ENCODE peak calls at places on chromosomes 11 and 22, in ten cellular contexts. One of them, this sample, is unnamed.

GRCh38 chr11:9280655-9281301 is 15.6 kb upstream of the DENND5A start:
- DNase-seq in bronchial epithelial cell: peak; percentile 41
- DNase-seq in progenitor cell of endocrine pancreas: no peak
- DNase-seq in mucosa of descending colon: peak; percentile 72
- DNase-seq in dorsolateral prefrontal cortex: no peak
- DNase-seq in HFF-Myc: no peak
- DNase-seq in CD8-positive, alpha-beta T cell: peak; percentile 65
- DNase-seq in CD4-positive, alpha-beta T cell: no peak
- DNase-seq in heart right ventricle: no peak
- DNase-seq in nephron progenitor cell: no peak
- DNase-seq in this sample: peak; percentile 78

GRCh38 chr11:126862664-126863247 is 137.8 kb downstream of the KIRREL3 start:
- DNase-seq in bronchial epithelial cell: no peak
- DNase-seq in progenitor cell of endocrine pancreas: no peak
- DNase-seq in mucosa of descending colon: no peak
- DNase-seq in dorsolateral prefrontal cortex: no peak
- DNase-seq in HFF-Myc: no peak
- DNase-seq in CD8-positive, alpha-beta T cell: no peak
- DNase-seq in CD4-positive, alpha-beta T cell: no peak
- DNase-seq in heart right ventricle: no peak
- DNase-seq in nephron progenitor cell: no peak
- DNase-seq in this sample: peak; percentile 22

GRCh38 chr11:84408946-84409411 is 1122.8 kb upstream of the CCDC90B start:
- DNase-seq in bronchial epithelial cell: peak; percentile 33
- DNase-seq in progenitor cell of endocrine pancreas: no peak
- DNase-seq in mucosa of descending colon: no peak
- DNase-seq in dorsolateral prefrontal cortex: no peak
- DNase-seq in HFF-Myc: no peak
- DNase-seq in CD8-positive, alpha-beta T cell: no peak
- DNase-seq in CD4-positive, alpha-beta T cell: no peak
- DNase-seq in heart right ventricle: no peak
- DNase-seq in nephron progenitor cell: no peak
- DNase-seq in this sample: peak; percentile 10

GRCh38 chr11:121255473-121256125 is 37.0 kb upstream of the SC5D start:
- DNase-seq in bronchial epithelial cell: no peak
- DNase-seq in progenitor cell of endocrine pancreas: no peak
- DNase-seq in mucosa of descending colon: no peak
- DNase-seq in dorsolateral prefrontal cortex: no peak
- DNase-seq in HFF-Myc: no peak
- DNase-seq in CD8-positive, alpha-beta T cell: no peak
- DNase-seq in CD4-positive, alpha-beta T cell: no peak
- DNase-seq in heart right ventricle: no peak
- DNase-seq in nephron progenitor cell: no peak
- DNase-seq in this sample: no peak

GRCh38 chr22:29004647-29005371 is 56.8 kb downstream of the C22orf31 start:
- DNase-seq in bronchial epithelial cell: peak; percentile 5
- DNase-seq in progenitor cell of endocrine pancreas: peak; percentile 14
- DNase-seq in mucosa of descending colon: peak; percentile 66
- DNase-seq in dorsolateral prefrontal cortex: peak; percentile 21
- DNase-seq in HFF-Myc: no peak
- DNase-seq in CD8-positive, alpha-beta T cell: no peak
- DNase-seq in CD4-positive, alpha-beta T cell: no peak
- DNase-seq in heart right ventricle: peak; percentile 20
- DNase-seq in nephron progenitor cell: peak; percentile 55
- DNase-seq in this sample: peak; percentile 88

GRCh38 chr11:96337541-96338530 is 5.2 kb downstream of the MAML2 start:
- DNase-seq in bronchial epithelial cell: no peak
- DNase-seq in progenitor cell of endocrine pancreas: no peak
- DNase-seq in mucosa of descending colon: peak; percentile 37
- DNase-seq in dorsolateral prefrontal cortex: no peak
- DNase-seq in HFF-Myc: no peak
- DNase-seq in CD8-positive, alpha-beta T cell: peak; percentile 51
- DNase-seq in CD4-positive, alpha-beta T cell: no peak
- DNase-seq in heart right ventricle: no peak
- DNase-seq in nephron progenitor cell: no peak
- DNase-seq in this sample: peak; percentile 49

GRCh38 chr11:75339685-75340409 is 11.6 kb downstream of the ARRB1 start:
- DNase-seq in bronchial epithelial cell: no peak
- DNase-seq in progenitor cell of endocrine pancreas: no peak
- DNase-seq in mucosa of descending colon: no peak
- DNase-seq in dorsolateral prefrontal cortex: no peak
- DNase-seq in HFF-Myc: no peak
- DNase-seq in CD8-positive, alpha-beta T cell: no peak
- DNase-seq in CD4-positive, alpha-beta T cell: no peak
- DNase-seq in heart right ventricle: no peak
- DNase-seq in nephron progenitor cell: no peak
- DNase-seq in this sample: no peak

GRCh38 chr11:35683728-35684339 is 21.3 kb downstream of the TRIM44 start:
- DNase-seq in bronchial epithelial cell: peak; percentile 49
- DNase-seq in progenitor cell of endocrine pancreas: no peak
- DNase-seq in mucosa of descending colon: no peak
- DNase-seq in dorsolateral prefrontal cortex: no peak
- DNase-seq in HFF-Myc: no peak
- DNase-seq in CD8-positive, alpha-beta T cell: no peak
- DNase-seq in CD4-positive, alpha-beta T cell: no peak
- DNase-seq in heart right ventricle: no peak
- DNase-seq in nephron progenitor cell: no peak
- DNase-seq in this sample: no peak

GRCh38 chr11:64864473-64865285 is 13.7 kb downstream of the EHD1 start:
- DNase-seq in bronchial epithelial cell: no peak
- DNase-seq in progenitor cell of endocrine pancreas: no peak
- DNase-seq in mucosa of descending colon: peak; percentile 46
- DNase-seq in dorsolateral prefrontal cortex: peak; percentile 39
- DNase-seq in HFF-Myc: no peak
- DNase-seq in CD8-positive, alpha-beta T cell: no peak
- DNase-seq in CD4-positive, alpha-beta T cell: no peak
- DNase-seq in heart right ventricle: peak; percentile 79
- DNase-seq in nephron progenitor cell: no peak
- DNase-seq in this sample: peak; percentile 46

GRCh38 chr11:125075242-125075625 is 12.1 kb downstream of the SLC37A2 start:
- DNase-seq in bronchial epithelial cell: no peak
- DNase-seq in progenitor cell of endocrine pancreas: no peak
- DNase-seq in mucosa of descending colon: no peak
- DNase-seq in dorsolateral prefrontal cortex: no peak
- DNase-seq in HFF-Myc: no peak
- DNase-seq in CD8-positive, alpha-beta T cell: no peak
- DNase-seq in CD4-positive, alpha-beta T cell: no peak
- DNase-seq in heart right ventricle: no peak
- DNase-seq in nephron progenitor cell: no peak
- DNase-seq in this sample: no peak

GRCh38 chr22:20437253-20438065 is at the start of gene SCARF2:
- DNase-seq in bronchial epithelial cell: no peak
- DNase-seq in progenitor cell of endocrine pancreas: peak; percentile 63
- DNase-seq in mucosa of descending colon: peak; percentile 33
- DNase-seq in dorsolateral prefrontal cortex: no peak
- DNase-seq in HFF-Myc: no peak
- DNase-seq in CD8-positive, alpha-beta T cell: no peak
- DNase-seq in CD4-positive, alpha-beta T cell: no peak
- DNase-seq in heart right ventricle: peak; percentile 71
- DNase-seq in nephron progenitor cell: peak; percentile 85
- DNase-seq in this sample: peak; percentile 83

GRCh38 chr11:103529217-103529684 is 420.0 kb downstream of the DYNC2H1 start:
- DNase-seq in bronchial epithelial cell: peak; percentile 89
- DNase-seq in progenitor cell of endocrine pancreas: no peak
- DNase-seq in mucosa of descending colon: no peak
- DNase-seq in dorsolateral prefrontal cortex: no peak
- DNase-seq in HFF-Myc: peak; percentile 37
- DNase-seq in CD8-positive, alpha-beta T cell: no peak
- DNase-seq in CD4-positive, alpha-beta T cell: no peak
- DNase-seq in heart right ventricle: no peak
- DNase-seq in nephron progenitor cell: no peak
- DNase-seq in this sample: peak; percentile 43

GRCh38 chr11:103530257-103530656 is 421.0 kb downstream of the DYNC2H1 start:
- DNase-seq in bronchial epithelial cell: no peak
- DNase-seq in progenitor cell of endocrine pancreas: no peak
- DNase-seq in mucosa of descending colon: no peak
- DNase-seq in dorsolateral prefrontal cortex: no peak
- DNase-seq in HFF-Myc: no peak
- DNase-seq in CD8-positive, alpha-beta T cell: no peak
- DNase-seq in CD4-positive, alpha-beta T cell: no peak
- DNase-seq in heart right ventricle: no peak
- DNase-seq in nephron progenitor cell: no peak
- DNase-seq in this sample: no peak

GRCh38 chr11:103525069-103525468 is 415.8 kb downstream of the DYNC2H1 start:
- DNase-seq in bronchial epithelial cell: peak; percentile 90
- DNase-seq in progenitor cell of endocrine pancreas: no peak
- DNase-seq in mucosa of descending colon: no peak
- DNase-seq in dorsolateral prefrontal cortex: no peak
- DNase-seq in HFF-Myc: peak; percentile 50
- DNase-seq in CD8-positive, alpha-beta T cell: no peak
- DNase-seq in CD4-positive, alpha-beta T cell: no peak
- DNase-seq in heart right ventricle: no peak
- DNase-seq in nephron progenitor cell: no peak
- DNase-seq in this sample: no peak

GRCh38 chr11:103528046-103528445 is 418.8 kb downstream of the DYNC2H1 start:
- DNase-seq in bronchial epithelial cell: peak; percentile 86
- DNase-seq in progenitor cell of endocrine pancreas: no peak
- DNase-seq in mucosa of descending colon: no peak
- DNase-seq in dorsolateral prefrontal cortex: no peak
- DNase-seq in HFF-Myc: no peak
- DNase-seq in CD8-positive, alpha-beta T cell: no peak
- DNase-seq in CD4-positive, alpha-beta T cell: no peak
- DNase-seq in heart right ventricle: no peak
- DNase-seq in nephron progenitor cell: no peak
- DNase-seq in this sample: no peak

DNA sequence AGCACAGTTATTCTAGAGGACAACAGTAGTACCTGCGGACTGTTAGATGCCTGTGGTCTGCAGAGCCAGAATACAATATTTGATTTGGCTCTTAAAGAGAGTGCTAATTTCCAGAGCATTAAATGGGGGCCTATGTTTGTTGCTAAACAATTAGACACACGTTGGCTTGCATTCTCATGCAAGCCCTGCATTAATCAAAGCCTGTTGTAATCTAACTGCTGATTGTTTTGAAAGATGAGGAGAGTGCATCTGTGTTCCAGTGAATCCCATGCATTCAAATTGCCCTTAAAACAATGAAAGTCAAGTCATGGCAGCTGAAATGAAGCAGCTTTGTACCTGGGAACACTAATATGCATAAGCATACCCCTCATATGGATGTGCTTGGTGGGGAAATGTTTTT is 419.4 kb downstream of the DYNC2H1 start:
- DNase-seq in bronchial epithelial cell: no peak
- DNase-seq in progenitor cell of endocrine pancreas: no peak
- DNase-seq in mucosa of descending colon: no peak
- DNase-seq in dorsolateral prefrontal cortex: no peak
- DNase-seq in HFF-Myc: no peak
- DNase-seq in CD8-positive, alpha-beta T cell: no peak
- DNase-seq in CD4-positive, alpha-beta T cell: no peak
- DNase-seq in heart right ventricle: no peak
- DNase-seq in nephron progenitor cell: no peak
- DNase-seq in this sample: no peak
- TF ChIP-seq CTCF in bronchial epithelial cell: no peak
- TF ChIP-seq CTCF in progenitor cell of endocrine pancreas: no peak
- TF ChIP-seq CTCF in mucosa of descending colon: no peak
- TF ChIP-seq CTCF in dorsolateral prefrontal cortex: no peak
- TF ChIP-seq CTCF in HFF-Myc: no peak
- TF ChIP-seq CTCF in CD8-positive, alpha-beta T cell: no peak
- TF ChIP-seq CTCF in CD4-positive, alpha-beta T cell: no peak
- TF ChIP-seq CTCF in heart right ventricle: no peak
- TF ChIP-seq CTCF in nephron progenitor cell: no peak
- TF ChIP-seq CTCF in this sample: no peak

DNA sequence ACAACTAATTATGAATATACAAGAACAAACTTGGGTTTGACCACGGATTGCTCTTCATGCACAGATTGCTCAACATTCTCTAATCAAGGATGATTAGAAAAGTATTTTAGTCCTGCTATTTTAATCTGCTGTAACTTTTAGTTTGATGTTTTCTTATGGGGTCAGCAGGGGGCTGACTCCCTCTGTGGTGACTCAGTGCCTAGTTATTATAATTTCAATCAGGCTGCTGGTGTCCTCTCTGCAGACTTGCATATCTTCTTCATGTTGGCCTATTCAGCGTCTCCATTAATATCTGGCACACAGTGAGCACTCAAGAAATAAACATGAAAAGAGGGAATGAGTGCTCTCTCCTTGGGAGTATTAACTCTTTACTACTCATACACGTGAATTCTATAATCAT is 223.8 kb upstream of the DDI1 start:
- DNase-seq in bronchial epithelial cell: no peak
- DNase-seq in progenitor cell of endocrine pancreas: no peak
- DNase-seq in mucosa of descending colon: no peak
- DNase-seq in dorsolateral prefrontal cortex: no peak
- DNase-seq in HFF-Myc: no peak
- DNase-seq in CD8-positive, alpha-beta T cell: no peak
- DNase-seq in CD4-positive, alpha-beta T cell: no peak
- DNase-seq in heart right ventricle: no peak
- DNase-seq in nephron progenitor cell: no peak
- DNase-seq in this sample: peak; percentile 15
- TF ChIP-seq CTCF in bronchial epithelial cell: no peak
- TF ChIP-seq CTCF in progenitor cell of endocrine pancreas: no peak
- TF ChIP-seq CTCF in mucosa of descending colon: no peak
- TF ChIP-seq CTCF in dorsolateral prefrontal cortex: no peak
- TF ChIP-seq CTCF in HFF-Myc: no peak
- TF ChIP-seq CTCF in CD8-positive, alpha-beta T cell: no peak
- TF ChIP-seq CTCF in CD4-positive, alpha-beta T cell: no peak
- TF ChIP-seq CTCF in heart right ventricle: no peak
- TF ChIP-seq CTCF in nephron progenitor cell: no peak
- TF ChIP-seq CTCF in this sample: no peak

DNA sequence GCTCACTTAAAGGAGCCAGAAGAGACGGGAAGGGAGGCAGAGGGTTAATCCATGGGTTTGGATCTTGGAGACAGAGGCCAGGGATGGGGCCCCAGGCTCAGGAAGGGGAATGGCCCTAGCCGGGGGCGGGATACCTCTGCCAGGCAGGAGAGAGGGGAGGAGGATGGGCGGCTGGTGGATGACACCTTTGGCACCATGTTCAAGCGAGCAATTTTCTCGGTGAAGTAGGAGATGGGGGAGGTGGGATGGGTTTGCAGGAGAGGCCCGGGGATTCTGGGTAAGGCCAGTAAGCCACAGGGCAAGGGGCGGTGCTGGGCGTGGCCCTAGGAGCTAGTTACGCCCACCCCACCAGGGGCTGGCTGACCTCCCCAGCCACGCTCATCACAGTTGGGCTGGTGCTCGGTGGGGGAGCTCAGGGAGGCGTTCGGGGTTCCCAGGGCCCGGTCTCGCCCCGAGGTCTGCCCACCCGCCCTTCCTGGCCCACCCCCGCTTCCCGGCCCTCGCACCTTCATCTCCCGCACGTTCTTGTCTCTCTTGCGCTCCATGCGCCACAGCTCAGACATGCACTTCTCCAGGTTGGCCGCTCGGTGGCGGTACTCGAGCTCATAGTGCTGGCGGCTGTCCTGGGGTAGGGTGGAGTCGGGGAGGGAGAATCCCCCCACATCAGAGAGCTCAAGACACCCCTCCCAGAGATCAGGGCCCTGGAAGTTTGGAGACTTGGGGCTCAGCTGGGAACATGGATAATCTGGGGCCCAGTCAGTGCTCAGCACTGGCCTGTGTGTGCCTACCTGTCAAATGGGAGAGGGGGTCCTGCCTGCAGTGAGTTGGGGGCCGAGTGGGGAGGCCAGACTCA is 12.7 kb downstream of the BAIAP2L2 start:
- DNase-seq in bronchial epithelial cell: no peak
- DNase-seq in progenitor cell of endocrine pancreas: no peak
- DNase-seq in mucosa of descending colon: no peak
- DNase-seq in dorsolateral prefrontal cortex: no peak
- DNase-seq in HFF-Myc: no peak
- DNase-seq in CD8-positive, alpha-beta T cell: no peak
- DNase-seq in CD4-positive, alpha-beta T cell: no peak
- DNase-seq in heart right ventricle: no peak
- DNase-seq in nephron progenitor cell: peak; percentile 76
- DNase-seq in this sample: peak; percentile 52
- TF ChIP-seq CTCF in bronchial epithelial cell: peak; percentile 47
- TF ChIP-seq CTCF in progenitor cell of endocrine pancreas: peak; percentile 49
- TF ChIP-seq CTCF in mucosa of descending colon: no peak
- TF ChIP-seq CTCF in dorsolateral prefrontal cortex: no peak
- TF ChIP-seq CTCF in HFF-Myc: peak; percentile 33
- TF ChIP-seq CTCF in CD8-positive, alpha-beta T cell: no peak
- TF ChIP-seq CTCF in CD4-positive, alpha-beta T cell: no peak
- TF ChIP-seq CTCF in heart right ventricle: no peak
- TF ChIP-seq CTCF in nephron progenitor cell: peak; percentile 54
- TF ChIP-seq CTCF in this sample: peak; percentile 60

GRCh38 chr11:17786824-17787525 is 52.4 kb downstream of the KCNC1 start:
- DNase-seq in bronchial epithelial cell: peak; percentile 94
- DNase-seq in progenitor cell of endocrine pancreas: no peak
- DNase-seq in mucosa of descending colon: no peak
- DNase-seq in dorsolateral prefrontal cortex: no peak
- DNase-seq in HFF-Myc: peak; percentile 69
- DNase-seq in CD8-positive, alpha-beta T cell: no peak
- DNase-seq in CD4-positive, alpha-beta T cell: no peak
- DNase-seq in heart right ventricle: no peak
- DNase-seq in nephron progenitor cell: peak; percentile 25
- DNase-seq in this sample: no peak
- TF ChIP-seq CTCF in bronchial epithelial cell: peak; percentile 5
- TF ChIP-seq CTCF in progenitor cell of endocrine pancreas: no peak
- TF ChIP-seq CTCF in mucosa of descending colon: no peak
- TF ChIP-seq CTCF in dorsolateral prefrontal cortex: no peak
- TF ChIP-seq CTCF in HFF-Myc: no peak
- TF ChIP-seq CTCF in CD8-positive, alpha-beta T cell: no peak
- TF ChIP-seq CTCF in CD4-positive, alpha-beta T cell: no peak
- TF ChIP-seq CTCF in heart right ventricle: no peak
- TF ChIP-seq CTCF in nephron progenitor cell: no peak
- TF ChIP-seq CTCF in this sample: no peak

This sample was measured in cardiac muscle cell.